ENCODE peak calls at places on chromosomes 2 and 18, in five cellular contexts. One of them, this sample, is unnamed.

GRCh38 chr2:63344575-63345284 is 243.5 kb downstream of the WDPCP start:
- DNase-seq in RKO: no peak
- DNase-seq in fibroblast of the aortic adventitia: no peak
- DNase-seq in amniotic stem cell: no peak
- DNase-seq in cerebellar cortex: no peak
- DNase-seq in this sample: no peak

GRCh38 chr2:187640926-187641510 is 86.8 kb upstream of the TFPI start:
- DNase-seq in cerebellar cortex: no peak
- DNase-seq in fibroblast of the aortic adventitia: no peak
- DNase-seq in amniotic stem cell: no peak
- DNase-seq in RKO: no peak
- DNase-seq in this sample: no peak

GRCh38 chr2:128738446-128739110 is 419.9 kb upstream of the HS6ST1 start:
- DNase-seq in RKO: no peak
- DNase-seq in amniotic stem cell: no peak
- DNase-seq in cerebellar cortex: no peak
- DNase-seq in fibroblast of the aortic adventitia: no peak
- DNase-seq in this sample: no peak

GRCh38 chr18:79927597-79928562 is 23.6 kb downstream of the SLC66A2 start:
- DNase-seq in amniotic stem cell: no peak
- DNase-seq in cerebellar cortex: no peak
- DNase-seq in fibroblast of the aortic adventitia: no peak
- DNase-seq in RKO: no peak
- DNase-seq in this sample: no peak

GRCh38 chr2:205570641-205571040 is 111.7 kb upstream of the NRP2 start:
- DNase-seq in amniotic stem cell: no peak
- DNase-seq in RKO: no peak
- DNase-seq in fibroblast of the aortic adventitia: no peak
- DNase-seq in cerebellar cortex: no peak
- DNase-seq in this sample: no peak

GRCh38 chr2:1448009-1448408 is 34.7 kb downstream of the TPO start:
- DNase-seq in amniotic stem cell: no peak
- DNase-seq in cerebellar cortex: no peak
- DNase-seq in fibroblast of the aortic adventitia: no peak
- DNase-seq in RKO: no peak
- DNase-seq in this sample: no peak

GRCh38 chr18:54154231-54154630 is 70.2 kb downstream of the MBD2 start:
- DNase-seq in fibroblast of the aortic adventitia: no peak
- DNase-seq in cerebellar cortex: no peak
- DNase-seq in amniotic stem cell: no peak
- DNase-seq in RKO: no peak
- DNase-seq in this sample: no peak

GRCh38 chr2:95316466-95317122 is 19.4 kb downstream of the KCNIP3 start:
- DNase-seq in RKO: no peak
- DNase-seq in amniotic stem cell: no peak
- DNase-seq in cerebellar cortex: no peak
- DNase-seq in fibroblast of the aortic adventitia: peak; percentile 81
- DNase-seq in this sample: no peak

GRCh38 chr2:130352229-130352628 is 3.6 kb upstream of the PTPN18 start:
- DNase-seq in amniotic stem cell: no peak
- DNase-seq in cerebellar cortex: no peak
- DNase-seq in RKO: no peak
- DNase-seq in fibroblast of the aortic adventitia: no peak
- DNase-seq in this sample: no peak